ENCODE peak calls at places on chromosomes 7 and 10, in six cellular contexts. U is right lobe of liver, O is esophagus muscularis mucosa, N is heart left ventricle, V is body of pancreas, Q is transverse colon. Z is an unnamed sample.
A peak's percentile ranks its signal among the peaks of the same experiment; 100 is the strongest.

GRCh38 chr7:73715648-73716317 is 3.7 kb downstream of the STX1A start:
- DNase-seq in U (no peak), O (no peak), N (no peak), V (peak; percentile 45), Q (peak; percentile 28), Z (peak; percentile 93)

GRCh38 chr7:7857143-7857583 is 111.4 kb upstream of the GLCCI1 start:
- DNase-seq in U (no peak), O (no peak), N (no peak), V (no peak), Q (no peak), Z (no peak)

GRCh38 chr10:16673443-16673842 is 143.8 kb downstream of the RSU1 start:
- DNase-seq in U (no peak), O (no peak), N (no peak), V (no peak), Q (no peak), Z (no peak)

GRCh38 chr10:58152698-58153263 is 114.9 kb downstream of the IPMK start:
- DNase-seq in U (no peak), O (no peak), N (peak; percentile 18), V (peak; percentile 57), Q (peak; percentile 35), Z (peak; percentile 23)

GRCh38 chr7:49635800-49636199 is 137.6 kb upstream of the VWC2 start:
- DNase-seq in U (no peak), O (peak; percentile 78), N (no peak), V (no peak), Q (no peak), Z (no peak)

GRCh38 chr10:122123186-122123585 is 134.2 kb downstream of the TACC2 start:
- DNase-seq in U (no peak), O (no peak), N (no peak), V (no peak), Q (no peak), Z (no peak)

GRCh38 chr7:27177795-27178320 is 3.7 kb upstream of the HOXA10 start:
- DNase-seq in U (no peak), O (no peak), N (no peak), V (no peak), Q (peak; percentile 23), Z (no peak)

GRCh38 chr10:4981722-4982471 is 18.7 kb downstream of the AKR1C1 start:
- DNase-seq in U (peak; percentile 51), O (no peak), N (no peak), V (peak; percentile 75), Q (peak; percentile 51), Z (peak; percentile 74)

GRCh38 chr10:35606423-35606822 is 1.3 kb downstream of the GJD4 start:
- DNase-seq in U (no peak), O (no peak), N (no peak), V (no peak), Q (no peak), Z (no peak)

DNA sequence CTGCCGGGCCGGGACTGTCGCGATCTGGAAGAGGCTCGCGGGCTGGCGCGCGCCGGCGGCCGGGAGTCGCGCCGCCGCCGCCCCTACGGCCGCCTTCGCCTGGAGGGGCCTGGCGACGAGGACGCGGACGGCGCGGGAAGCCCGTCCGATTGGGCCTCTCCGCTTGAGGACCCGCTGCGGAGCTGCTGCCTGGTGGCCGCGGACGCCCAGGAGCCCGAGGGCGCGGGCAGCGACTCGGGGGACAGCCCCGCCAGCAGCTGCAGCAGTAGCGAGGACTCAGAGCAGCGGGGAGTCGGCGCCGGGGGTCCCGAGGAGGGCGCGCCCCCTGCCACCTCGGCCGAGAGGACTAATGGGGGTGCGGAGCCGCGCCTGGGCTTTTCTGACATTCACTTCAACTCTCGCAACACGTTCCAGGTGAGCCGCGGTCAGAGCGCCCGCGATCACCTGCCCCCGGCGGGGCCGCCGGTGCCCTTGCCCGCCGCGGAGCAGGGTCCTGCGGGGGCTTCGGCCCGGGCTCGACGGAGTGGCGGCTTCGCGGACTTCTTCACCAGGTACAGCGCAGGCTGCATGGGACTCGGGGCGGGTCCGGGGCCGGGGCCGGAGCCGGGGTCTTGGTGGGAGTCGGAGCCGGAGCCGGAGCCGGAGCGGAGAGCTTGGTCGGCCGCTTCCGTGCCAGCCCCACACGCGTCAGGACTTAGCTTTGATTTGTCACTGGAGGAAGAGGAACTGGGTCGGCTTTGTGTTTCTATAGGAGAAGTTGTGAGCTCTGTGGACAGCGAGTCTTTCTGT is 887 bp downstream of the TBC1D12 start:
- DNase-seq in U (peak; percentile 66), O (no peak), N (peak; percentile 61), V (peak; percentile 78), Q (peak; percentile 79), Z (peak; percentile 82)
- TF ChIP-seq POLR2A in U (peak; percentile 49), O (no peak), N (no peak), V (peak; percentile 84), Q (peak; percentile 83), Z (no peak)

DNA sequence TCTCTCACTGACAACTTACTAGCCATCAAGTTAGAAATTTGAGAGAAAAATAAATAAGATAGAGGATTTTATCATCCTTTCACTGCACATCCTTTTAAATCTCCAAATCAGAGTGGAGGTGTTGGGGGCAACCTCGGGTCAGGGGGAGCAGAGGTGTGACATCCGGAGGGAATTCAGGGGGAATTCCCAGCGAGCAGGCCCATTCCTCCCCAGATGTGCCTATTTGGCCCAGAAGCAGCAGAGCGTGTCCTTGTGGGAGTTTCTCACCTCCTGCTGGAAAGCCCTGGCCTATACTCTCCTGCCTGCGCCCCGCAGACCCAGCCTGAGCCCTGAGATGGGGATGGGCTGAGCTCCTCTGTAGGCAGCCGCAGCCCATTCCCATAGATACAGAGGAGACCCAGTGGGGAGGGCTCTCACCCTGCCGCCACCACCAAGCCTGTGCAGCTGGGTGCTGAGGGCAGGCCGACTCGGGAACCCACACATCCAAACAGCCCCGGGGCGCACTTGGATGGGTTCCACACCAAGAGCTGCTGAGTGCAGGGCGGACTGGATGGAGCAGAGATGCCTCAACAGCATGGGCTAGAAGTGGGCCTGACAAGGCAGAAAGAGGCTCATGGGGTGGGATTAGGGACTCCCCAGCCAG is 124.5 kb downstream of the CXCL12 start:
- DNase-seq in U (no peak), O (peak; percentile 92), N (no peak), V (no peak), Q (no peak), Z (no peak)
- TF ChIP-seq POLR2A in U (no peak), O (no peak), N (no peak), V (no peak), Q (no peak), Z (no peak)

GRCh38 chr7:28536259-28536658 is 123.9 kb downstream of the CREB5 start:
- DNase-seq in U (no peak), O (no peak), N (no peak), V (no peak), Q (no peak), Z (no peak)

GRCh38 chr7:28530175-28531142 is 118.1 kb downstream of the CREB5 start:
- DNase-seq in U (no peak), O (no peak), N (peak; percentile 46), V (no peak), Q (no peak), Z (no peak)

GRCh38 chr7:28533731-28534531 is 121.6 kb downstream of the CREB5 start:
- DNase-seq in U (no peak), O (no peak), N (peak; percentile 33), V (peak; percentile 23), Q (no peak), Z (no peak)

GRCh38 chr7:28529755-28530154 is 117.4 kb downstream of the CREB5 start:
- DNase-seq in U (no peak), O (no peak), N (no peak), V (no peak), Q (no peak), Z (no peak)

GRCh38 chr7:28533267-28533666 is 120.9 kb downstream of the CREB5 start:
- DNase-seq in U (no peak), O (no peak), N (no peak), V (no peak), Q (no peak), Z (no peak)
- TF ChIP-seq POLR2A in U (no peak), O (no peak), N (no peak), V (no peak), Q (no peak), Z (no peak)

DNA sequence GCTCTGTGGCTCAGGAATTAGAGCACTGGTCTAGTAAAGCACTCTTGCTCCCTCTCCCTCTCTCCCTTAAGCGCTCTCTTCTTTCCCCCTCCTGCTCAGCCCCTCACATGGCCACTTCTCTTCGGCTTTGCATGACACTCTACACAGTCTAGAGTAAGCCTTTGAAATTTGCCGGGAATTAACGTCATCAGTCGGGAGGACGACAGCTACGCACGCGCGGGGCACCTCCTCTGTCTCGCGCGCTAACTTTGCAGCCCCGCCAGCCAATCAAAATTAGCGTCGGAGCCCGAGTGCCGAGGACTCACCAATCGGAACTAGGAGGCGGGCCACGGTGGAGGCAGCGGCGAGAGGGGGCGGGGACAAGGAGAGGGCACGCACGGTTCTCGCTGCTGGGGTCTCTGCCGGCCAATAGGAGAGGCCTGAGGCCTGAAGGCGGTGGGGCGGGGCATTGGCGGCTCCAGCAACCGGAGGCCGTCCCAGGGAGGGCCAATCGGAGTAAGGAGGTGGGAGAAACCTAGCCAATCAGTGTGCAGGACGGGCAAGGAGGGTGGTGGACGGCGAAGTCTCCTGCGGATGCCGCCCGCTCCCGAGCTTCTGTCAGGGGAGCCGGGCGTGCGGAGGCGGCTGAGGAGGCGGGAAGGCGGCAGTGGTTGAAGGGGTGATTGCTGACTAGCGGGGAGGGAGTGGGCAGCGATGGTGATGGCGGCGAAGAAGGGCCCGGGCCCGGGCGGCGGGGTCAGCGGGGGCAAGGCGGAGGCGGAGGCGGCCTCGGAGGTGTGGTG is at the start of gene AGFG2:
- DNase-seq in U (peak; percentile 100), O (peak; percentile 100), N (peak; percentile 100), V (peak; percentile 100), Q (peak; percentile 100), Z (peak; percentile 100)
- TF ChIP-seq POLR2A in U (peak; percentile 94), O (peak; percentile 42), N (no peak), V (peak; percentile 94), Q (peak; percentile 96), Z (peak; percentile 87)

Z was measured in erythroblast.